ENCODE peak calls at places on chromosomes 1 and 21, in ten cellular contexts. One of them, this sample, is unnamed.
A peak's percentile ranks its signal among the peaks of the same experiment; 100 is the strongest.

GRCh38 chr1:172948457-172948856 is 102.3 kb downstream of the TNFSF18 start:
- DNase-seq in AG04450: no peak
- DNase-seq in pancreas: no peak
- DNase-seq in breast epithelium: no peak
- DNase-seq in astrocyte: peak; percentile 89
- DNase-seq in MM.1S: no peak
- DNase-seq in heart right ventricle: no peak
- DNase-seq in HCT116: no peak
- DNase-seq in suprapubic skin: no peak
- DNase-seq in sigmoid colon: no peak
- DNase-seq in this sample: peak; percentile 32

GRCh38 chr1:205324781-205325180 is 3.2 kb upstream of the NUAK2 start:
- DNase-seq in AG04450: no peak
- DNase-seq in pancreas: no peak
- DNase-seq in breast epithelium: no peak
- DNase-seq in astrocyte: peak; percentile 51
- DNase-seq in MM.1S: no peak
- DNase-seq in heart right ventricle: no peak
- DNase-seq in HCT116: no peak
- DNase-seq in suprapubic skin: no peak
- DNase-seq in sigmoid colon: no peak
- DNase-seq in this sample: no peak

GRCh38 chr1:42680921-42681683 is 1.1 kb upstream of the YBX1 start:
- DNase-seq in AG04450: no peak
- DNase-seq in pancreas: no peak
- DNase-seq in breast epithelium: no peak
- DNase-seq in astrocyte: peak; percentile 18
- DNase-seq in MM.1S: peak; percentile 53
- DNase-seq in heart right ventricle: no peak
- DNase-seq in HCT116: no peak
- DNase-seq in suprapubic skin: no peak
- DNase-seq in sigmoid colon: no peak
- DNase-seq in this sample: no peak

GRCh38 chr1:29556657-29557056 is 320.3 kb downstream of the PTPRU start:
- DNase-seq in AG04450: no peak
- DNase-seq in pancreas: no peak
- DNase-seq in breast epithelium: no peak
- DNase-seq in astrocyte: no peak
- DNase-seq in MM.1S: no peak
- DNase-seq in heart right ventricle: no peak
- DNase-seq in HCT116: no peak
- DNase-seq in suprapubic skin: peak; percentile 57
- DNase-seq in sigmoid colon: peak; percentile 44
- DNase-seq in this sample: no peak

GRCh38 chr21:44850208-44850800 is 23.2 kb downstream of the PTTG1IP start:
- DNase-seq in AG04450: no peak
- DNase-seq in pancreas: no peak
- DNase-seq in breast epithelium: peak; percentile 39
- DNase-seq in astrocyte: no peak
- DNase-seq in MM.1S: no peak
- DNase-seq in heart right ventricle: no peak
- DNase-seq in HCT116: no peak
- DNase-seq in suprapubic skin: no peak
- DNase-seq in sigmoid colon: no peak
- DNase-seq in this sample: no peak

GRCh38 chr1:198220428-198220827 is 63.6 kb downstream of the NEK7 start:
- DNase-seq in AG04450: no peak
- DNase-seq in pancreas: peak; percentile 29
- DNase-seq in breast epithelium: no peak
- DNase-seq in astrocyte: peak; percentile 94
- DNase-seq in MM.1S: no peak
- DNase-seq in heart right ventricle: no peak
- DNase-seq in HCT116: peak; percentile 82
- DNase-seq in suprapubic skin: no peak
- DNase-seq in sigmoid colon: no peak
- DNase-seq in this sample: peak; percentile 57

GRCh38 chr1:48817505-48818114 is 40.9 kb upstream of the BEND5 start:
- DNase-seq in AG04450: peak; percentile 11
- DNase-seq in pancreas: peak; percentile 68
- DNase-seq in breast epithelium: no peak
- DNase-seq in astrocyte: peak; percentile 24
- DNase-seq in MM.1S: peak; percentile 55
- DNase-seq in heart right ventricle: peak; percentile 46
- DNase-seq in HCT116: peak; percentile 8
- DNase-seq in suprapubic skin: no peak
- DNase-seq in sigmoid colon: peak; percentile 71
- DNase-seq in this sample: peak; percentile 12

GRCh38 chr1:44660176-44660575 is 14.1 kb downstream of the TMEM53 start:
- DNase-seq in AG04450: no peak
- DNase-seq in pancreas: peak; percentile 90
- DNase-seq in breast epithelium: peak; percentile 62
- DNase-seq in astrocyte: no peak
- DNase-seq in MM.1S: no peak
- DNase-seq in heart right ventricle: peak; percentile 84
- DNase-seq in HCT116: no peak
- DNase-seq in suprapubic skin: no peak
- DNase-seq in sigmoid colon: peak; percentile 90
- DNase-seq in this sample: no peak

GRCh38 chr1:241715956-241716355 is 63.9 kb downstream of the WDR64 start:
- DNase-seq in AG04450: no peak
- DNase-seq in pancreas: no peak
- DNase-seq in breast epithelium: no peak
- DNase-seq in astrocyte: no peak
- DNase-seq in MM.1S: no peak
- DNase-seq in heart right ventricle: no peak
- DNase-seq in HCT116: no peak
- DNase-seq in suprapubic skin: no peak
- DNase-seq in sigmoid colon: no peak
- DNase-seq in this sample: no peak

GRCh38 chr1:182962554-182963115 is 9.7 kb upstream of the SHCBP1L start:
- DNase-seq in AG04450: peak; percentile 76
- DNase-seq in pancreas: peak; percentile 73
- DNase-seq in breast epithelium: peak; percentile 69
- DNase-seq in astrocyte: peak; percentile 77
- DNase-seq in MM.1S: peak; percentile 95
- DNase-seq in heart right ventricle: peak; percentile 72
- DNase-seq in HCT116: peak; percentile 79
- DNase-seq in suprapubic skin: peak; percentile 87
- DNase-seq in sigmoid colon: peak; percentile 94
- DNase-seq in this sample: peak; percentile 92

GRCh38 chr21:33825898-33826297 is 89.7 kb downstream of the ATP5PO start:
- DNase-seq in AG04450: peak; percentile 24
- DNase-seq in pancreas: no peak
- DNase-seq in breast epithelium: no peak
- DNase-seq in astrocyte: peak; percentile 71
- DNase-seq in MM.1S: no peak
- DNase-seq in heart right ventricle: no peak
- DNase-seq in HCT116: no peak
- DNase-seq in suprapubic skin: no peak
- DNase-seq in sigmoid colon: no peak
- DNase-seq in this sample: no peak

GRCh38 chr1:3141836-3142235 is 72.8 kb downstream of the PRDM16 start:
- DNase-seq in AG04450: no peak
- DNase-seq in pancreas: no peak
- DNase-seq in breast epithelium: no peak
- DNase-seq in astrocyte: no peak
- DNase-seq in MM.1S: no peak
- DNase-seq in heart right ventricle: no peak
- DNase-seq in HCT116: no peak
- DNase-seq in suprapubic skin: no peak
- DNase-seq in sigmoid colon: no peak
- DNase-seq in this sample: no peak

GRCh38 chr1:150559627-150560010 is 10.4 kb downstream of the ADAMTSL4 start:
- DNase-seq in AG04450: no peak
- DNase-seq in pancreas: no peak
- DNase-seq in breast epithelium: no peak
- DNase-seq in astrocyte: no peak
- DNase-seq in MM.1S: no peak
- DNase-seq in heart right ventricle: no peak
- DNase-seq in HCT116: no peak
- DNase-seq in suprapubic skin: no peak
- DNase-seq in sigmoid colon: peak; percentile 78
- DNase-seq in this sample: no peak
- H3K27ac ChIP-seq in AG04450: no peak overlapping the region
- H3K27ac ChIP-seq in pancreas: no peak overlapping the region
- H3K27ac ChIP-seq in breast epithelium: peak overlapping the region; percentile 100
- H3K27ac ChIP-seq in astrocyte: no peak overlapping the region
- H3K27ac ChIP-seq in MM.1S: no peak overlapping the region
- H3K27ac ChIP-seq in heart right ventricle: peak overlapping the region; percentile 99
- H3K27ac ChIP-seq in HCT116: no peak overlapping the region
- H3K27ac ChIP-seq in suprapubic skin: peak overlapping the region; percentile 100
- H3K27ac ChIP-seq in sigmoid colon: peak overlapping the region; percentile 95
- H3K27ac ChIP-seq in this sample: peak overlapping the region; percentile 100

DNA sequence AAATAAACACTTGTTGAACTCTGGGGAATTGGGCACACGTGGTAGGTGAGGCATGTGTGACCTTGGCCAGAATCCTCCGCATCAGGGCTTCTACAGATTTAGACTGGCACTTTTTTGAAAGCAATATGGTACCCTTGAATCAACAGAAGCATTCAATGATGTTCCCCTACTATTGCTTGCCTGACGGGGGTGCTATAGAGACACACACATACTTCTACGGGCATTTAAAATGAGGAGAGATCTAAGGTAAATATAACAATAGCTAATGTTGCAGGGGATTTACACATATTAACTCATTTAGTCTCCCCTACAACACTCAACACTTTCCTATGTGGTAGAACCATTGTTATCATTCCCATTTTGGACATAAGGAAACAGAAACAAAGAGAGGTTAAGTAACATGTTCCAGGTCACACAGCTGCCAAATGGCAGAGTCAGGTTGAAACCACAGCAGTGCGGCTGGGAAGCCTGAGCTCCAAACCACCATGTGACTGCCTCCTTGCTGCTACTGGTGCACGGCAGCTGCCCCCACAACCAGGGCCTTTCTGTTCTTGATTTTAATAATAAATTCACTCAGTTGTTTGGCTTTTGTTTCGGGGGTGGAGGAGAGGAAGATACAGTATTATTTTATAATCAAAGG is 147.4 kb downstream of the ZNF281 start:
- DNase-seq in AG04450: no peak
- DNase-seq in pancreas: no peak
- DNase-seq in breast epithelium: no peak
- DNase-seq in astrocyte: no peak
- DNase-seq in MM.1S: peak; percentile 47
- DNase-seq in heart right ventricle: no peak
- DNase-seq in HCT116: no peak
- DNase-seq in suprapubic skin: no peak
- DNase-seq in sigmoid colon: no peak
- DNase-seq in this sample: no peak
- TF ChIP-seq CTCF in AG04450: no peak
- TF ChIP-seq CTCF in pancreas: no peak
- TF ChIP-seq CTCF in breast epithelium: no peak
- TF ChIP-seq CTCF in astrocyte: no peak
- TF ChIP-seq CTCF in MM.1S: peak; percentile 50
- TF ChIP-seq CTCF in heart right ventricle: no peak
- TF ChIP-seq CTCF in HCT116: no peak
- TF ChIP-seq CTCF in suprapubic skin: no peak
- TF ChIP-seq CTCF in sigmoid colon: no peak
- TF ChIP-seq CTCF in this sample: no peak

GRCh38 chr1:39952359-39953110 is 2.4 kb upstream of the MFSD2A start:
- DNase-seq in AG04450: no peak
- DNase-seq in pancreas: peak; percentile 25
- DNase-seq in breast epithelium: no peak
- DNase-seq in astrocyte: peak; percentile 21
- DNase-seq in MM.1S: no peak
- DNase-seq in heart right ventricle: no peak
- DNase-seq in HCT116: no peak
- DNase-seq in suprapubic skin: no peak
- DNase-seq in sigmoid colon: no peak
- DNase-seq in this sample: no peak

GRCh38 chr1:39955547-39956539 is 898 bp downstream of the MFSD2A start:
- DNase-seq in AG04450: no peak
- DNase-seq in pancreas: peak; percentile 16
- DNase-seq in breast epithelium: no peak
- DNase-seq in astrocyte: peak; percentile 42
- DNase-seq in MM.1S: peak; percentile 59
- DNase-seq in heart right ventricle: no peak
- DNase-seq in HCT116: peak; percentile 18
- DNase-seq in suprapubic skin: no peak
- DNase-seq in sigmoid colon: no peak
- DNase-seq in this sample: peak; percentile 75

GRCh38 chr1:39954261-39954869 is 580 bp upstream of the MFSD2A start:
- DNase-seq in AG04450: no peak
- DNase-seq in pancreas: peak; percentile 12
- DNase-seq in breast epithelium: no peak
- DNase-seq in astrocyte: no peak
- DNase-seq in MM.1S: no peak
- DNase-seq in heart right ventricle: peak; percentile 32
- DNase-seq in HCT116: no peak
- DNase-seq in suprapubic skin: no peak
- DNase-seq in sigmoid colon: no peak
- DNase-seq in this sample: no peak

GRCh38 chr1:39957299-39958020 is 2.5 kb downstream of the MFSD2A start:
- DNase-seq in AG04450: no peak
- DNase-seq in pancreas: no peak
- DNase-seq in breast epithelium: no peak
- DNase-seq in astrocyte: no peak
- DNase-seq in MM.1S: no peak
- DNase-seq in heart right ventricle: no peak
- DNase-seq in HCT116: no peak
- DNase-seq in suprapubic skin: no peak
- DNase-seq in sigmoid colon: no peak
- DNase-seq in this sample: no peak

GRCh38 chr1:39954870-39955546 is at the start of gene MFSD2A:
- DNase-seq in AG04450: peak; percentile 75
- DNase-seq in pancreas: peak; percentile 90
- DNase-seq in breast epithelium: peak; percentile 92
- DNase-seq in astrocyte: peak; percentile 84
- DNase-seq in MM.1S: peak; percentile 92
- DNase-seq in heart right ventricle: peak; percentile 92
- DNase-seq in HCT116: peak; percentile 73
- DNase-seq in suprapubic skin: peak; percentile 97
- DNase-seq in sigmoid colon: peak; percentile 95
- DNase-seq in this sample: peak; percentile 95
- H3K27ac ChIP-seq in AG04450: peak within 1 kb of the TSS; percentile 39
- H3K27ac ChIP-seq in pancreas: no peak within 1 kb of the TSS
- H3K27ac ChIP-seq in breast epithelium: peak within 1 kb of the TSS; percentile 71
- H3K27ac ChIP-seq in astrocyte: peak within 1 kb of the TSS; percentile 16
- H3K27ac ChIP-seq in MM.1S: no peak within 1 kb of the TSS
- H3K27ac ChIP-seq in heart right ventricle: peak within 1 kb of the TSS; percentile 19
- H3K27ac ChIP-seq in HCT116: peak within 1 kb of the TSS; percentile 13
- H3K27ac ChIP-seq in suprapubic skin: peak within 1 kb of the TSS; percentile 89
- H3K27ac ChIP-seq in sigmoid colon: peak within 1 kb of the TSS; percentile 67
- H3K27ac ChIP-seq in this sample: peak within 1 kb of the TSS; percentile 93

GRCh38 chr1:101474039-101474665 is 237.3 kb downstream of the S1PR1 start:
- DNase-seq in AG04450: no peak
- DNase-seq in pancreas: no peak
- DNase-seq in breast epithelium: no peak
- DNase-seq in astrocyte: no peak
- DNase-seq in MM.1S: peak; percentile 26
- DNase-seq in heart right ventricle: no peak
- DNase-seq in HCT116: peak; percentile 35
- DNase-seq in suprapubic skin: no peak
- DNase-seq in sigmoid colon: no peak
- DNase-seq in this sample: peak; percentile 4
- TF ChIP-seq CTCF in AG04450: peak; percentile 37
- TF ChIP-seq CTCF in pancreas: no peak
- TF ChIP-seq CTCF in breast epithelium: no peak
- TF ChIP-seq CTCF in astrocyte: no peak
- TF ChIP-seq CTCF in MM.1S: peak; percentile 36
- TF ChIP-seq CTCF in heart right ventricle: no peak
- TF ChIP-seq CTCF in HCT116: no peak
- TF ChIP-seq CTCF in suprapubic skin: no peak
- TF ChIP-seq CTCF in sigmoid colon: no peak
- TF ChIP-seq CTCF in this sample: peak; percentile 21

GRCh38 chr1:216598448-216598847 is 124.8 kb downstream of the ESRRG start:
- DNase-seq in AG04450: no peak
- DNase-seq in pancreas: no peak
- DNase-seq in breast epithelium: no peak
- DNase-seq in astrocyte: no peak
- DNase-seq in MM.1S: no peak
- DNase-seq in heart right ventricle: no peak
- DNase-seq in HCT116: no peak
- DNase-seq in suprapubic skin: no peak
- DNase-seq in sigmoid colon: no peak
- DNase-seq in this sample: no peak
- H3K27ac ChIP-seq in AG04450: no peak overlapping the region
- H3K27ac ChIP-seq in pancreas: no peak overlapping the region
- H3K27ac ChIP-seq in breast epithelium: no peak overlapping the region
- H3K27ac ChIP-seq in astrocyte: no peak overlapping the region
- H3K27ac ChIP-seq in MM.1S: no peak overlapping the region
- H3K27ac ChIP-seq in heart right ventricle: no peak overlapping the region
- H3K27ac ChIP-seq in HCT116: no peak overlapping the region
- H3K27ac ChIP-seq in suprapubic skin: no peak overlapping the region
- H3K27ac ChIP-seq in sigmoid colon: no peak overlapping the region
- H3K27ac ChIP-seq in this sample: no peak overlapping the region